ENCODE peak calls at places on chromosome 20, in nine cellular contexts. C is HFFc6; U is IMR-90; E is suprapubic skin; D is OCI-LY7; J is mesothelial cell of epicardium; P is Calu3; K is CD4-positive, alpha-beta T cell; F is uterus. N is an unnamed sample.

GRCh38 chr20:53767206-53767924 is 173.7 kb upstream of the ZNF217 start:
- DNase-seq in C (no peak), U (no peak), E (no peak), D (no peak), J (no peak), P (no peak), K (no peak), F (no peak), N (peak; percentile 52)

GRCh38 chr20:16569218-16570153 is 3.8 kb downstream of the KIF16B start:
- DNase-seq in C (no peak), U (no peak), E (no peak), D (no peak), J (no peak), P (no peak), K (no peak), F (no peak), N (no peak)

GRCh38 chr20:62065669-62066338 is at the start of gene TAF4:
- DNase-seq in C (peak; percentile 47), U (peak; percentile 60), E (no peak), D (peak; percentile 88), J (peak; percentile 81), P (peak; percentile 82), K (peak; percentile 72), F (peak; percentile 80), N (peak; percentile 99)

GRCh38 chr20:31666258-31667042 is 28.7 kb downstream of the COX4I2 start:
- DNase-seq in C (no peak), U (no peak), E (no peak), D (peak; percentile 35), J (no peak), P (no peak), K (no peak), F (no peak), N (no peak)

GRCh38 chr20:36631651-36632050 is 14.3 kb downstream of the SLA2 start:
- DNase-seq in C (peak; percentile 5), U (peak; percentile 28), E (no peak), D (no peak), J (no peak), P (no peak), K (no peak), F (no peak), N (no peak)

GRCh38 chr20:49320460-49320859 is 42.6 kb upstream of the ZNFX1 start:
- DNase-seq in C (peak; percentile 42), U (peak; percentile 38), E (no peak), D (peak; percentile 9), J (no peak), P (peak; percentile 58), K (no peak), F (no peak), N (no peak)

GRCh38 chr20:50401587-50402343 is 108.4 kb upstream of the PTPN1 start:
- DNase-seq in C (no peak), U (no peak), E (no peak), D (no peak), J (no peak), P (no peak), K (no peak), F (no peak), N (no peak)

GRCh38 chr20:50982372-50982771 is 23.8 kb downstream of the MOCS3 start:
- DNase-seq in C (peak; percentile 72), U (peak; percentile 68), E (no peak), D (no peak), J (no peak), P (peak; percentile 77), K (no peak), F (no peak), N (no peak)

GRCh38 chr20:2458919-2459499 is 11.6 kb downstream of the SNRPB start:
- DNase-seq in C (no peak), U (no peak), E (no peak), D (no peak), J (no peak), P (no peak), K (no peak), F (no peak), N (no peak)

GRCh38 chr20:49936153-49937022 is at the start of gene RNF114:
- DNase-seq in C (peak; percentile 73), U (peak; percentile 86), E (peak; percentile 96), D (peak; percentile 96), J (peak; percentile 94), P (peak; percentile 96), K (peak; percentile 90), F (peak; percentile 93), N (peak; percentile 99)

GRCh38 chr20:43926691-43927090 is 12.0 kb downstream of the TOX2 start:
- DNase-seq in C (no peak), U (no peak), E (no peak), D (no peak), J (no peak), P (no peak), K (no peak), F (no peak), N (no peak)

DNA sequence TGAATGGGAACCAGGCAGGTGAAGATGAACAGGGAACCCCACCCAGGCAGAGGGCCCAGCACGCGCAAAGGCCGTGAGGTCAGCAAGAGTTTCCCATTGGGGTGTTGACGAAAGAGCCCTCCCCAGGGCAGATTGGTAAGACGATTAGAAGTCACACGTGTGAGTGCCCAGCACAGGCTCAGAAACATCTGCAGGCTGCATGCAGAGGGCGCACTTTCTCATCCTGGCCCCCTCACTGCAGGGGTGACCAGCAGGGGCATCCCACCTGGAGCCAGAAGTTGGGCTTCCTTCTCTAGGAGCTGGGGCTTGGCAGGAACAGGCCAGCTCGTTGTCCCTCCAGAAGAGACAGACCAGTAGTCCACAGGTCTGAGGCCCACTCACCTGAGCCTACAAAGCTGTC is 38.4 kb downstream of the VSTM2L start:
- DNase-seq in C (no peak), U (no peak), E (peak; percentile 63), D (no peak), J (no peak), P (peak; percentile 21), K (no peak), F (no peak), N (peak; percentile 41)
- TF ChIP-seq CTCF in C (peak; percentile 47), U (peak; percentile 17), E (no peak), D (peak; percentile 51), J (no peak), P (peak; percentile 27), K (no peak), F (no peak), N (peak; percentile 7)

GRCh38 chr20:63253065-63253437 is 1.2 kb downstream of the NKAIN4 start:
- DNase-seq in C (no peak), U (no peak), E (no peak), D (no peak), J (no peak), P (no peak), K (no peak), F (no peak), N (no peak)

GRCh38 chr20:63254237-63254535 is at the start of gene NKAIN4:
- DNase-seq in C (no peak), U (no peak), E (no peak), D (no peak), J (no peak), P (no peak), K (no peak), F (no peak), N (no peak)

GRCh38 chr20:63253438-63254236 is 626 bp downstream of the NKAIN4 start:
- DNase-seq in C (no peak), U (no peak), E (no peak), D (no peak), J (no peak), P (no peak), K (no peak), F (no peak), N (no peak)

GRCh38 chr20:63255911-63256704 is 1.8 kb upstream of the NKAIN4 start:
- DNase-seq in C (no peak), U (no peak), E (no peak), D (no peak), J (no peak), P (no peak), K (no peak), F (no peak), N (no peak)

GRCh38 chr20:63254536-63255384 is 497 bp upstream of the NKAIN4 start:
- DNase-seq in C (no peak), U (no peak), E (no peak), D (no peak), J (no peak), P (no peak), K (no peak), F (no peak), N (peak; percentile 62)
- TF ChIP-seq CTCF in C (no peak), U (no peak), E (no peak), D (no peak), J (no peak), P (no peak), K (no peak), F (no peak), N (no peak)

GRCh38 chr20:623704-624103 is 13.6 kb upstream of the TCF15 start:
- DNase-seq in C (no peak), U (no peak), E (no peak), D (no peak), J (no peak), P (no peak), K (no peak), F (no peak), N (no peak)

GRCh38 chr20:622161-622560 is 12.1 kb upstream of the TCF15 start:
- DNase-seq in C (no peak), U (no peak), E (no peak), D (no peak), J (no peak), P (no peak), K (no peak), F (no peak), N (no peak)

GRCh38 chr20:623041-623440 is 12.9 kb upstream of the TCF15 start:
- DNase-seq in C (no peak), U (no peak), E (no peak), D (no peak), J (no peak), P (no peak), K (no peak), F (no peak), N (no peak)

GRCh38 chr20:618980-619379 is 8.9 kb upstream of the TCF15 start:
- DNase-seq in C (no peak), U (no peak), E (no peak), D (no peak), J (no peak), P (no peak), K (no peak), F (no peak), N (no peak)

DNA sequence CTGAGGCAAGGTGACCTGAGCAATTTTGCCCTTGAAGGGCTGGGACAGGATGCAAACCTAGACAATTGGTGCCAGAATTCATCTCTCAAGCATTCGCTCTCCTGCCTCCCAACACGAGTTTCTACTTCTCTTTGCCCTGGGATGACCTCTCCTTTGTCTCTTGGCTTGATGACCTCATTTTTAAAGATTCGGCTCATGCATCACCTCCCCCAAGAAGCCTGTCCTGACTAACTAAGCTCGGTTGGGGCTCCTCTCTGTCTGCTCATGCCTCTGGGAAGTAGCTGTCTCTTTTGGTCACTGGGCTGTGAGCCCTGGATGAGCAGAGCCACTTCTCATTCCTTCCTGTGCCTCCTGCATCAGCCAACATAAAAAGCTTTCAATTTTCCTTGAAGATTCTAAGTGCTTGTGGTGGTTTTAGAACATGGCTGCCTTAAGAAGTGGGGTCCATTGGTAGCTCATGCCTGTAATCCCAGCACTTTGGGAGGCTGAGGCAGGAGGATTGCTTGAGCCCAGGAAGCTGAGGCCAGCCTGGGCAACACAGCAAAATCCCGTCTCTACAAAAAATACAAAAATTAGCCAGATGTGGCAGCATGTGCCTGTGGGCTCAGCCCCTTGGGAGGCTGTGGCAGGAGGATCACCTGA is 11.1 kb upstream of the TCF15 start:
- DNase-seq in C (peak; percentile 63), U (peak; percentile 4), E (no peak), D (no peak), J (no peak), P (no peak), K (no peak), F (no peak), N (no peak)
- TF ChIP-seq CTCF in C (no peak), U (no peak), E (no peak), D (no peak), J (no peak), P (no peak), K (no peak), F (no peak), N (no peak)

GRCh38 chr20:38337561-38338140 is 8.6 kb upstream of the LBP start:
- DNase-seq in C (peak; percentile 14), U (no peak), E (no peak), D (peak; percentile 29), J (no peak), P (peak; percentile 64), K (no peak), F (no peak), N (peak; percentile 43)
- TF ChIP-seq CTCF in C (peak; percentile 75), U (peak; percentile 31), E (no peak), D (peak; percentile 64), J (peak; percentile 26), P (peak; percentile 84), K (no peak), F (no peak), N (no peak)